ENCODE peak calls at places on chromosome 10, in five cellular contexts. T is H9; Z is activated CD8-positive, alpha-beta T cell treated with anti-CD3 and anti-CD28 coated beads for 36 hours; P is activated CD8-positive, alpha-beta memory T cell treated with anti-CD3 and anti-CD28 coated beads, Interleukin-2, amount 50 U/mL, for 48 hours; U is mesothelial cell of epicardium. B is an unnamed sample.

GRCh38 chr10:36942616-36943015 is 182.8 kb upstream of the ANKRD30A start:
- DNase-seq in P (no peak), Z (no peak), T (no peak), U (no peak), B (no peak)

GRCh38 chr10:78513330-78513729 is 479.7 kb downstream of the RPS24 start:
- DNase-seq in T (no peak), U (no peak), Z (no peak), P (peak; percentile 30), B (no peak)

GRCh38 chr10:1507436-1507835 is 229.9 kb downstream of the ADARB2 start:
- DNase-seq in P (no peak), T (no peak), U (no peak), Z (no peak), B (no peak)

GRCh38 chr10:131452926-131453771 is 141.6 kb upstream of the TCERG1L start:
- DNase-seq in T (peak; percentile 89), Z (no peak), U (peak; percentile 66), P (peak; percentile 40), B (no peak)

GRCh38 chr10:50447691-50448090 is 176.1 kb downstream of the SGMS1 start:
- DNase-seq in T (no peak), Z (no peak), P (no peak), U (no peak), B (no peak)

GRCh38 chr10:125235093-125236069 is 75.0 kb upstream of the CTBP2 start:
- DNase-seq in U (no peak), Z (no peak), P (no peak), T (no peak), B (no peak)

GRCh38 chr10:66881814-66882213 is 44.0 kb upstream of the LRRTM3 start:
- DNase-seq in U (no peak), T (no peak), Z (no peak), P (no peak), B (no peak)

GRCh38 chr10:98296514-98296913 is 28.5 kb upstream of the LOXL4 start:
- DNase-seq in Z (no peak), U (no peak), P (no peak), T (no peak), B (no peak)

GRCh38 chr10:103470755-103471653 is 8.0 kb downstream of the CALHM3 start:
- DNase-seq in U (no peak), Z (peak; percentile 90), T (peak; percentile 64), P (peak; percentile 79), B (no peak)

GRCh38 chr10:99654791-99655190 is 4.5 kb upstream of the ENTPD7 start:
- DNase-seq in T (no peak), U (no peak), Z (no peak), P (no peak), B (no peak)

GRCh38 chr10:16965740-16966447 is 148.7 kb upstream of the RSU1 start:
- DNase-seq in Z (no peak), U (no peak), P (no peak), T (peak; percentile 35), B (peak; percentile 97)

GRCh38 chr10:114697061-114697598 is 39.1 kb upstream of the ABLIM1 start:
- DNase-seq in U (no peak), T (no peak), P (no peak), Z (no peak), B (no peak)

GRCh38 chr10:65622608-65623007 is 1303.2 kb upstream of the LRRTM3 start:
- DNase-seq in U (no peak), T (no peak), Z (no peak), P (no peak), B (no peak)

GRCh38 chr10:71795248-71795647 is 21.9 kb upstream of the VSIR start:
- DNase-seq in T (peak; percentile 49), U (peak; percentile 66), P (no peak), Z (peak; percentile 48), B (no peak)

GRCh38 chr10:110615057-110615630 is 29.0 kb upstream of the RBM20 start:
- DNase-seq in U (no peak), Z (no peak), P (no peak), T (no peak), B (no peak)

GRCh38 chr10:10438335-10439123 is 579.1 kb upstream of the CELF2 start:
- DNase-seq in T (no peak), U (no peak), Z (no peak), P (no peak), B (no peak)

GRCh38 chr10:121734517-121735137 is 136.4 kb upstream of the FGFR2 start:
- DNase-seq in Z (peak; percentile 22), T (no peak), P (no peak), U (no peak), B (no peak)

GRCh38 chr10:47406870-47407648 is 23.0 kb upstream of the ZNF488 start:
- DNase-seq in T (peak; percentile 36), U (no peak), Z (no peak), P (no peak), B (peak; percentile 79)

GRCh38 chr10:57964371-57964770 is 303.3 kb downstream of the IPMK start:
- DNase-seq in U (no peak), T (no peak), P (no peak), Z (no peak), B (peak; percentile 64)

GRCh38 chr10:80699602-80700039 is 161.9 kb downstream of the SH2D4B start:
- DNase-seq in P (peak; percentile 93), U (peak; percentile 91), Z (peak; percentile 85), T (peak; percentile 93), B (no peak)

GRCh38 chr10:5274795-5275194 is 78.2 kb downstream of the AKR1C4 start:
- DNase-seq in P (no peak), T (no peak), Z (no peak), U (no peak), B (no peak)

GRCh38 chr10:48305905-48306264 is 592 bp upstream of the MAPK8 start:
- DNase-seq in U (no peak), T (no peak), Z (no peak), P (no peak), B (no peak)

GRCh38 chr10:69497235-69497561 is 45.9 kb downstream of the TSPAN15 start:
- DNase-seq in P (no peak), U (no peak), T (no peak), Z (no peak), B (no peak)

GRCh38 chr10:37860494-37861190 is 3.2 kb upstream of the ZNF248 start:
- DNase-seq in U (no peak), Z (no peak), T (no peak), P (no peak), B (peak; percentile 61)

GRCh38 chr10:130902471-130902870 is 409.1 kb downstream of the TCERG1L start:
- DNase-seq in Z (no peak), T (no peak), P (no peak), U (no peak), B (no peak)

GRCh38 chr10:103480521-103480920 is 1.5 kb upstream of the CALHM3 start:
- DNase-seq in P (no peak), U (no peak), T (no peak), Z (no peak), B (no peak)

GRCh38 chr10:61992059-61992460 is 90.6 kb downstream of the ARID5B start:
- DNase-seq in U (no peak), P (no peak), T (no peak), Z (no peak), B (no peak)

GRCh38 chr10:44306147-44306710 is 78.7 kb downstream of the CXCL12 start:
- DNase-seq in Z (no peak), U (no peak), P (no peak), T (no peak), B (no peak)

GRCh38 chr10:101236376-101237079 is 7.3 kb upstream of the LBX1 start:
- DNase-seq in U (no peak), P (no peak), T (peak; percentile 75), Z (no peak), B (no peak)

GRCh38 chr10:119416855-119417254 is 125.7 kb downstream of the RGS10 start:
- DNase-seq in P (peak; percentile 81), T (peak; percentile 80), Z (peak; percentile 85), U (peak; percentile 67), B (no peak)

GRCh38 chr10:123287594-123288247 is 133.5 kb downstream of the BUB3 start:
- DNase-seq in T (no peak), U (no peak), Z (peak; percentile 73), P (peak; percentile 54), B (no peak)

GRCh38 chr10:52568309-52568708 is 204.3 kb downstream of the MBL2 start:
- DNase-seq in U (no peak), T (no peak), P (no peak), Z (no peak), B (no peak)

GRCh38 chr10:35398355-35398754 is 62.0 kb downstream of the CCNY start:
- DNase-seq in Z (no peak), T (no peak), U (no peak), P (no peak), B (no peak)

B was measured in epithelial cell of proximal tubule.